ENCODE peak calls at places on chromosomes 7 and 10, in ten cellular contexts. D, J, N, U, I, E, Z, H, K and L are unnamed samples.

GRCh38 chr10:33900591-33900990 is 566.1 kb upstream of the NRP1 start:
- DNase-seq in N (no peak), E (no peak), Z (peak), I (no peak), H (no peak), J (no peak), K (no peak), D (no peak), U (no peak), L (no peak)

GRCh38 chr7:107173191-107173590 is 4.4 kb downstream of the HBP1 start:
- DNase-seq in Z (no peak), I (no peak), N (no peak), K (no peak), D (no peak), E (no peak), H (no peak), U (no peak), J (no peak), L (no peak)

GRCh38 chr7:95996886-95997285 is 224.5 kb downstream of the DYNC1I1 start:
- DNase-seq in E (no peak), D (no peak), I (no peak), Z (no peak), N (no peak), U (no peak), J (no peak), K (no peak), H (no peak), L (no peak)

GRCh38 chr7:80611779-80612178 is 26.7 kb upstream of the CD36 start:
- DNase-seq in Z (peak), U (no peak), K (no peak), E (no peak), N (no peak), J (no peak), I (peak), D (no peak), H (no peak), L (no peak)

GRCh38 chr10:93894516-93895378 is 969 bp downstream of the SLC35G1 start:
- DNase-seq in I (no peak), Z (peak), U (no peak), N (peak), H (no peak), D (no peak), E (no peak), J (no peak), K (no peak), L (no peak)

GRCh38 chr7:104328308-104328969 is at the start of gene LHFPL3:
- DNase-seq in J (no peak), N (peak), E (peak), U (no peak), Z (no peak), D (no peak), I (no peak), K (peak), H (no peak), L (no peak)

GRCh38 chr7:142248-142955 is 50.0 kb upstream of the FAM20C start:
- DNase-seq in K (no peak), H (peak), E (no peak), N (no peak), I (peak), Z (no peak), U (no peak), J (no peak), D (no peak), L (no peak)

GRCh38 chr10:787933-788651 is 98.6 kb upstream of the DIP2C start:
- DNase-seq in I (no peak), J (peak), E (no peak), U (no peak), Z (no peak), K (no peak), H (peak), D (no peak), N (no peak), L (no peak)

GRCh38 chr10:5373891-5374611 is 9.3 kb downstream of the UCN3 start:
- DNase-seq in H (no peak), E (no peak), D (no peak), J (no peak), I (no peak), Z (no peak), N (no peak), U (no peak), K (no peak), L (no peak)

GRCh38 chr10:38157270-38157685 is 63.1 kb downstream of the ZNF37A start:
- DNase-seq in E (no peak), D (no peak), K (no peak), H (no peak), I (no peak), N (no peak), U (no peak), Z (no peak), J (no peak), L (no peak)

GRCh38 chr10:95391570-95392249 is 100.9 kb upstream of the PDLIM1 start:
- DNase-seq in D (no peak), I (no peak), K (no peak), Z (peak), H (no peak), N (no peak), E (no peak), U (no peak), J (peak), L (no peak)

GRCh38 chr7:133196872-133197612 is 55.8 kb upstream of the EXOC4 start:
- DNase-seq in E (no peak), D (no peak), H (no peak), I (no peak), Z (no peak), K (no peak), J (no peak), N (peak), U (no peak), L (no peak)

GRCh38 chr10:84227810-84228209 is 2.5 kb upstream of the LRIT2 start:
- DNase-seq in N (no peak), J (no peak), K (no peak), D (no peak), I (no peak), Z (no peak), E (no peak), H (no peak), U (no peak), L (no peak)